ENCODE peak calls at places on chromosomes 6 and 20, in eight cellular contexts. D, M, W, J, O, H, C and N are unnamed samples.

GRCh38 chr6:10510592-10511367 is 10.4 kb upstream of the GCNT2 start:
- DNase-seq in D (peak), M (peak), W (no peak), J (no peak), O (no peak), H (peak), C (peak), N (no peak)

GRCh38 chr6:5718231-5718947 is 288.3 kb downstream of the NRN1 start:
- DNase-seq in D (no peak), M (no peak), W (no peak), J (no peak), O (no peak), H (no peak), C (no peak), N (no peak)

GRCh38 chr6:11356404-11357155 is 124.1 kb upstream of the NEDD9 start:
- DNase-seq in D (no peak), M (no peak), W (no peak), J (no peak), O (no peak), H (no peak), C (no peak), N (no peak)

GRCh38 chr6:18241208-18241836 is 23.0 kb downstream of the DEK start:
- DNase-seq in D (no peak), M (no peak), W (no peak), J (no peak), O (no peak), H (no peak), C (no peak), N (no peak)

GRCh38 chr6:108528878-108529277 is 31.8 kb upstream of the FOXO3 start:
- DNase-seq in D (no peak), M (no peak), W (no peak), J (no peak), O (no peak), H (no peak), C (no peak), N (no peak)

GRCh38 chr6:29295181-29295585 is 6.3 kb upstream of the OR14J1 start:
- DNase-seq in D (no peak), M (no peak), W (no peak), J (no peak), O (no peak), H (no peak), C (no peak), N (no peak)

GRCh38 chr6:49733680-49734079 is 10.5 kb downstream of the CRISP3 start:
- DNase-seq in D (no peak), M (no peak), W (no peak), J (no peak), O (no peak), H (no peak), C (no peak), N (no peak)

GRCh38 chr6:43923376-43924221 is 153.6 kb downstream of the VEGFA start:
- DNase-seq in D (peak), M (peak), W (no peak), J (no peak), O (no peak), H (no peak), C (peak), N (no peak)

GRCh38 chr20:10278416-10278815 is 59.8 kb downstream of the SNAP25 start:
- DNase-seq in D (no peak), M (no peak), W (no peak), J (no peak), O (no peak), H (no peak), C (no peak), N (no peak)

GRCh38 chr6:4346659-4347333 is 211.4 kb upstream of the ECI2 start:
- DNase-seq in D (no peak), M (no peak), W (no peak), J (no peak), O (no peak), H (peak), C (no peak), N (no peak)

GRCh38 chr20:6680441-6680840 is 87.0 kb upstream of the BMP2 start:
- DNase-seq in D (no peak), M (no peak), W (no peak), J (no peak), O (no peak), H (no peak), C (no peak), N (no peak)

GRCh38 chr6:105568121-105568520 is 165.2 kb upstream of the PREP start:
- DNase-seq in D (no peak), M (no peak), W (no peak), J (no peak), O (no peak), H (no peak), C (no peak), N (no peak)

GRCh38 chr6:14141531-14141930 is 24.0 kb downstream of the CD83 start:
- DNase-seq in D (no peak), M (no peak), W (no peak), J (no peak), O (no peak), H (no peak), C (no peak), N (no peak)

GRCh38 chr6:156857573-156857972 is 80.4 kb downstream of the ARID1B start:
- DNase-seq in D (no peak), M (no peak), W (no peak), J (no peak), O (no peak), H (no peak), C (no peak), N (no peak)

GRCh38 chr20:9660236-9660868 is 146.0 kb downstream of the LAMP5 start:
- DNase-seq in D (peak), M (peak), W (no peak), J (no peak), O (no peak), H (no peak), C (no peak), N (no peak)

GRCh38 chr6:35078896-35079295 is 62.2 kb downstream of the TCP11 start:
- DNase-seq in D (no peak), M (no peak), W (no peak), J (no peak), O (no peak), H (no peak), C (peak), N (no peak)

GRCh38 chr6:30037182-30037788 is 23.8 kb upstream of the POLR1H start:
- DNase-seq in D (no peak), M (no peak), W (no peak), J (no peak), O (no peak), H (no peak), C (no peak), N (no peak)

GRCh38 chr6:35300848-35301247 is 3.2 kb downstream of the DEF6 start:
- DNase-seq in D (no peak), M (no peak), W (no peak), J (no peak), O (no peak), H (no peak), C (no peak), N (peak)

GRCh38 chr20:38426006-38426405 is 9.1 kb downstream of the SNHG17 start:
- DNase-seq in D (peak), M (peak), W (no peak), J (no peak), O (peak), H (no peak), C (no peak), N (no peak)

GRCh38 chr6:80610821-80611220 is 504.4 kb downstream of the BCKDHB start:
- DNase-seq in D (peak), M (peak), W (no peak), J (no peak), O (no peak), H (no peak), C (no peak), N (no peak)